ENCODE peak calls at places on chromosomes 6 and 20, in six cellular contexts. A, L, O, G, Z and H are unnamed samples.

GRCh38 chr20:53934421-53935352 is 135.7 kb downstream of the BCAS1 start:
- DNase-seq in O (no peak), G (no peak), A (peak), Z (no peak), L (peak), H (no peak)

GRCh38 chr6:138541793-138542481 is 42.6 kb upstream of the NHSL1 start:
- DNase-seq in O (no peak), Z (no peak), G (no peak), A (no peak), L (peak), H (no peak)

GRCh38 chr6:166381733-166382499 is 824 bp downstream of the MPC1 start:
- DNase-seq in G (peak), Z (peak), L (peak), A (peak), O (peak), H (peak)

GRCh38 chr20:47438464-47439381 is 63.0 kb upstream of the NCOA3 start:
- DNase-seq in Z (no peak), A (peak), L (no peak), G (peak), O (no peak), H (peak)

GRCh38 chr6:27882624-27883023 is 29.6 kb downstream of the OR2B2 start:
- DNase-seq in Z (no peak), O (no peak), L (no peak), A (no peak), G (no peak), H (peak)

GRCh38 chr20:35473684-35474083 is 18.3 kb downstream of the CEP250 start:
- DNase-seq in Z (no peak), L (no peak), O (no peak), A (no peak), G (no peak), H (no peak)

GRCh38 chr6:42819803-42820508 is 38.1 kb downstream of the BICRAL start:
- DNase-seq in Z (no peak), A (peak), L (peak), O (peak), G (no peak), H (no peak)

GRCh38 chr6:45422541-45423110 is 44.9 kb upstream of the SUPT3H start:
- DNase-seq in A (peak), Z (peak), G (no peak), O (no peak), L (peak), H (no peak)

GRCh38 chr20:54680872-54681297 is 205.5 kb downstream of the DOK5 start:
- DNase-seq in Z (peak), A (peak), G (peak), O (peak), L (peak), H (peak)

GRCh38 chr6:154749341-154749740 is 16.1 kb downstream of the SCAF8 start:
- DNase-seq in O (no peak), L (no peak), Z (no peak), A (no peak), G (no peak), H (no peak)

GRCh38 chr6:89970609-89971337 is 76.5 kb downstream of the GJA10 start:
- DNase-seq in O (peak), Z (no peak), A (no peak), L (peak), G (peak), H (peak)

GRCh38 chr6:40128149-40128548 is 193.9 kb upstream of the MOCS1 start:
- DNase-seq in G (no peak), A (no peak), Z (no peak), O (no peak), L (no peak), H (no peak)

GRCh38 chr6:45746046-45746445 is 269.6 kb downstream of the CLIC5 start:
- DNase-seq in O (no peak), L (no peak), A (no peak), G (no peak), Z (no peak), H (no peak)

GRCh38 chr6:41256383-41256782 is 28.2 kb downstream of the TREML4 start:
- DNase-seq in L (no peak), O (no peak), G (no peak), A (no peak), Z (no peak), H (no peak)

GRCh38 chr6:94289131-94289530 is 869.8 kb upstream of the EPHA7 start:
- DNase-seq in A (no peak), O (no peak), G (no peak), L (no peak), Z (no peak), H (no peak)

GRCh38 chr6:25968769-25969168 is 6.2 kb downstream of the TRIM38 start:
- DNase-seq in Z (no peak), O (no peak), L (no peak), G (no peak), A (no peak), H (no peak)

GRCh38 chr6:136550045-136550329 is 235 bp downstream of the MAP7 start:
- DNase-seq in Z (no peak), L (peak), A (no peak), O (no peak), G (no peak), H (no peak)
- H2AFZ ChIP-seq in Z (no peak), L (peak), A (no peak), O (no peak), G (no peak), H (peak)

GRCh38 chr6:55281215-55281614 is 46.1 kb upstream of the GFRAL start:
- DNase-seq in G (no peak), Z (no peak), L (no peak), O (no peak), A (no peak), H (no peak)

GRCh38 chr6:55290736-55291135 is 36.5 kb upstream of the GFRAL start:
- DNase-seq in G (no peak), A (no peak), L (no peak), O (no peak), Z (no peak), H (peak)

GRCh38 chr6:55282145-55282544 is 45.1 kb upstream of the GFRAL start:
- DNase-seq in A (no peak), Z (no peak), L (no peak), G (no peak), O (no peak), H (no peak)

GRCh38 chr6:55286824-55287223 is 40.4 kb upstream of the GFRAL start:
- DNase-seq in G (no peak), Z (no peak), A (no peak), O (no peak), L (no peak), H (peak)
- H2AFZ ChIP-seq in G (no peak), Z (no peak), A (no peak), O (no peak), L (no peak), H (no peak)

GRCh38 chr6:163814494-163815364 is 400.2 kb downstream of the QKI start:
- DNase-seq in L (peak), G (no peak), A (peak), Z (no peak), O (no peak), H (peak)
- H2AFZ ChIP-seq in L (no peak), G (no peak), A (no peak), Z (no peak), O (no peak), H (no peak)

GRCh38 chr20:2698912-2699311 is 6.3 kb downstream of the EBF4 start:
- DNase-seq in A (no peak), Z (no peak), L (no peak), O (no peak), G (no peak), H (no peak)
- H2AFZ ChIP-seq in A (no peak), Z (no peak), L (no peak), O (no peak), G (no peak), H (no peak)